ENCODE peak calls at places on chromosomes 12 and 14, in nine cellular contexts. One of them, this sample, is unnamed. For H3K36me3, the result is how much of the 10 kb centered on the place peaks cover.

GRCh38 chr14:29354446-29354845 is 573.2 kb downstream of the PRKD1 start:
- DNase-seq in neuronal stem cell: no peak
- DNase-seq in A673: no peak
- DNase-seq in GM23248: peak
- DNase-seq in psoas muscle: no peak
- DNase-seq in tibial artery: no peak
- DNase-seq in endothelial cell of umbilical vein: no peak
- DNase-seq in BE2C: no peak
- DNase-seq in heart right ventricle: no peak
- DNase-seq in this sample: no peak

GRCh38 chr12:68854078-68854468 is 46.1 kb downstream of the MDM2 start:
- DNase-seq in BE2C: no peak
- DNase-seq in GM23248: no peak
- DNase-seq in neuronal stem cell: no peak
- DNase-seq in psoas muscle: no peak
- DNase-seq in A673: no peak
- DNase-seq in endothelial cell of umbilical vein: no peak
- DNase-seq in tibial artery: no peak
- DNase-seq in heart right ventricle: no peak
- DNase-seq in this sample: no peak

GRCh38 chr14:50001999-50002925 is 109.4 kb downstream of the ARF6 start:
- DNase-seq in tibial artery: no peak
- DNase-seq in neuronal stem cell: no peak
- DNase-seq in heart right ventricle: no peak
- DNase-seq in A673: no peak
- DNase-seq in endothelial cell of umbilical vein: no peak
- DNase-seq in BE2C: no peak
- DNase-seq in GM23248: no peak
- DNase-seq in psoas muscle: peak
- DNase-seq in this sample: peak

GRCh38 chr12:24404086-24404815 is 454.8 kb upstream of the SOX5 start:
- DNase-seq in BE2C: no peak
- DNase-seq in neuronal stem cell: no peak
- DNase-seq in endothelial cell of umbilical vein: no peak
- DNase-seq in GM23248: no peak
- DNase-seq in psoas muscle: no peak
- DNase-seq in tibial artery: no peak
- DNase-seq in A673: no peak
- DNase-seq in heart right ventricle: no peak
- DNase-seq in this sample: no peak

GRCh38 chr12:81492131-81492720 is 266.9 kb downstream of the PPFIA2 start:
- DNase-seq in BE2C: no peak
- DNase-seq in heart right ventricle: peak
- DNase-seq in psoas muscle: no peak
- DNase-seq in GM23248: no peak
- DNase-seq in tibial artery: no peak
- DNase-seq in A673: peak
- DNase-seq in neuronal stem cell: no peak
- DNase-seq in endothelial cell of umbilical vein: no peak
- DNase-seq in this sample: no peak

GRCh38 chr14:30179381-30180130 is 251.9 kb upstream of the PRKD1 start:
- DNase-seq in GM23248: no peak
- DNase-seq in endothelial cell of umbilical vein: no peak
- DNase-seq in A673: no peak
- DNase-seq in neuronal stem cell: no peak
- DNase-seq in tibial artery: no peak
- DNase-seq in BE2C: no peak
- DNase-seq in heart right ventricle: no peak
- DNase-seq in psoas muscle: no peak
- DNase-seq in this sample: no peak

GRCh38 chr14:92848941-92849340 is 54.8 kb downstream of the GOLGA5 start:
- DNase-seq in endothelial cell of umbilical vein: peak
- DNase-seq in tibial artery: no peak
- DNase-seq in GM23248: no peak
- DNase-seq in psoas muscle: no peak
- DNase-seq in heart right ventricle: peak
- DNase-seq in A673: no peak
- DNase-seq in BE2C: no peak
- DNase-seq in neuronal stem cell: no peak
- DNase-seq in this sample: no peak

GRCh38 chr12:8078400-8078799 is 3.7 kb upstream of the NECAP1 start:
- DNase-seq in heart right ventricle: no peak
- DNase-seq in BE2C: peak
- DNase-seq in GM23248: peak
- DNase-seq in psoas muscle: no peak
- DNase-seq in neuronal stem cell: peak
- DNase-seq in endothelial cell of umbilical vein: peak
- DNase-seq in tibial artery: no peak
- DNase-seq in A673: peak
- DNase-seq in this sample: peak

GRCh38 chr14:68779761-68780323 is 13.0 kb downstream of the ZFP36L1 start:
- DNase-seq in heart right ventricle: no peak
- DNase-seq in GM23248: peak
- DNase-seq in tibial artery: no peak
- DNase-seq in neuronal stem cell: no peak
- DNase-seq in BE2C: no peak
- DNase-seq in psoas muscle: peak
- DNase-seq in A673: no peak
- DNase-seq in endothelial cell of umbilical vein: peak
- DNase-seq in this sample: no peak

GRCh38 chr14:92690171-92691011 is 58.0 kb downstream of the LGMN start:
- DNase-seq in neuronal stem cell: no peak
- DNase-seq in GM23248: peak
- DNase-seq in endothelial cell of umbilical vein: peak
- DNase-seq in psoas muscle: no peak
- DNase-seq in BE2C: peak
- DNase-seq in heart right ventricle: peak
- DNase-seq in A673: peak
- DNase-seq in tibial artery: no peak
- DNase-seq in this sample: peak

GRCh38 chr14:90871605-90872233 is 55.5 kb upstream of the TTC7B start:
- DNase-seq in tibial artery: no peak
- DNase-seq in endothelial cell of umbilical vein: peak
- DNase-seq in neuronal stem cell: no peak
- DNase-seq in psoas muscle: no peak
- DNase-seq in BE2C: no peak
- DNase-seq in A673: no peak
- DNase-seq in heart right ventricle: no peak
- DNase-seq in GM23248: peak
- DNase-seq in this sample: peak

GRCh38 chr14:68291820-68292219 is 472.2 kb downstream of the RAD51B start:
- DNase-seq in A673: no peak
- DNase-seq in neuronal stem cell: no peak
- DNase-seq in GM23248: no peak
- DNase-seq in tibial artery: no peak
- DNase-seq in endothelial cell of umbilical vein: no peak
- DNase-seq in heart right ventricle: no peak
- DNase-seq in psoas muscle: no peak
- DNase-seq in BE2C: peak
- DNase-seq in this sample: no peak

GRCh38 chr12:57235012-57235727 is 5.7 kb downstream of the SHMT2 start:
- DNase-seq in GM23248: no peak
- DNase-seq in neuronal stem cell: no peak
- DNase-seq in heart right ventricle: peak
- DNase-seq in psoas muscle: peak
- DNase-seq in tibial artery: peak
- DNase-seq in A673: no peak
- DNase-seq in BE2C: peak
- DNase-seq in endothelial cell of umbilical vein: peak
- DNase-seq in this sample: no peak

GRCh38 chr12:129662184-129662583 is 241.6 kb downstream of the TMEM132D start:
- DNase-seq in psoas muscle: no peak
- DNase-seq in GM23248: no peak
- DNase-seq in heart right ventricle: no peak
- DNase-seq in endothelial cell of umbilical vein: no peak
- DNase-seq in tibial artery: no peak
- DNase-seq in neuronal stem cell: no peak
- DNase-seq in A673: no peak
- DNase-seq in BE2C: no peak
- DNase-seq in this sample: peak

GRCh38 chr12:66678640-66679268 is at the start of gene GRIP1:
- DNase-seq in neuronal stem cell: peak
- DNase-seq in tibial artery: no peak
- DNase-seq in heart right ventricle: no peak
- DNase-seq in GM23248: no peak
- DNase-seq in endothelial cell of umbilical vein: no peak
- DNase-seq in A673: no peak
- DNase-seq in psoas muscle: no peak
- DNase-seq in BE2C: no peak
- DNase-seq in this sample: peak
- H3K4me3 ChIP-seq in neuronal stem cell: no peak
- H3K4me3 ChIP-seq in tibial artery: no peak
- H3K4me3 ChIP-seq in heart right ventricle: peak
- H3K4me3 ChIP-seq in GM23248: no peak
- H3K4me3 ChIP-seq in endothelial cell of umbilical vein: no peak
- H3K4me3 ChIP-seq in A673: no peak
- H3K4me3 ChIP-seq in psoas muscle: peak
- H3K4me3 ChIP-seq in BE2C: no peak
- H3K4me3 ChIP-seq in this sample: no peak

DNA sequence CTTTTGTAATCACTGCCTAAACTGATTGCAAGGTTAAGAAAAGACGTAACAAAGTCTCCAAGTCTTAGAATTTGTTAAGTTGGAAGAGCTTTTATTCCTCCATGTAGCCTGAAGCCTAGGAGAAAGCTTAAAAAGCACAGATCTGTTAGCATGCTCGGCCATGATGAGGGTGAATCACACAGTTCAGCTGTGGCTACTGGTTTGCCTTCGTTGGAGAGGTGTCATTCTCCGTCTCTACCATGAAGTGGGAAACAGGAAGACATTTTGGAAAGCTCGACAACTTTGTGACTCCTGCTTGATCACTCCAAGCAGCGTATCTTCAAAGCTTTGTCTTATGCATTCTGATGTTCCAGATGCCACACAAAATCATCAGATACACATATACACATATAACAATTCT is 27.1 kb downstream of the DCP1B start:
- DNase-seq in neuronal stem cell: no peak
- DNase-seq in GM23248: no peak
- DNase-seq in BE2C: no peak
- DNase-seq in A673: no peak
- DNase-seq in heart right ventricle: no peak
- DNase-seq in psoas muscle: no peak
- DNase-seq in endothelial cell of umbilical vein: no peak
- DNase-seq in tibial artery: no peak
- DNase-seq in this sample: no peak
- H3K36me3 ChIP-seq in neuronal stem cell: under half
- H3K36me3 ChIP-seq in GM23248: under half
- H3K36me3 ChIP-seq in BE2C: under half
- H3K36me3 ChIP-seq in A673: under half
- H3K36me3 ChIP-seq in heart right ventricle: under half
- H3K36me3 ChIP-seq in psoas muscle: under half
- H3K36me3 ChIP-seq in endothelial cell of umbilical vein: under half
- H3K36me3 ChIP-seq in tibial artery: under half
- H3K36me3 ChIP-seq in this sample: under half

GRCh38 chr14:24092960-24093900 is 881 bp upstream of the PCK2 start:
- DNase-seq in psoas muscle: no peak
- DNase-seq in endothelial cell of umbilical vein: no peak
- DNase-seq in neuronal stem cell: no peak
- DNase-seq in GM23248: no peak
- DNase-seq in tibial artery: no peak
- DNase-seq in heart right ventricle: no peak
- DNase-seq in A673: no peak
- DNase-seq in BE2C: no peak
- DNase-seq in this sample: no peak
- H3K4me3 ChIP-seq in psoas muscle: peak
- H3K4me3 ChIP-seq in endothelial cell of umbilical vein: no peak
- H3K4me3 ChIP-seq in neuronal stem cell: no peak
- H3K4me3 ChIP-seq in GM23248: no peak
- H3K4me3 ChIP-seq in tibial artery: peak
- H3K4me3 ChIP-seq in heart right ventricle: peak
- H3K4me3 ChIP-seq in A673: peak
- H3K4me3 ChIP-seq in BE2C: peak
- H3K4me3 ChIP-seq in this sample: no peak

GRCh38 chr12:104348994-104349494 is 45.5 kb downstream of the EID3 start:
- DNase-seq in tibial artery: no peak
- DNase-seq in heart right ventricle: no peak
- DNase-seq in endothelial cell of umbilical vein: no peak
- DNase-seq in A673: no peak
- DNase-seq in neuronal stem cell: no peak
- DNase-seq in BE2C: no peak
- DNase-seq in psoas muscle: no peak
- DNase-seq in GM23248: no peak
- DNase-seq in this sample: no peak

GRCh38 chr12:104350211-104350908 is 46.8 kb downstream of the EID3 start:
- DNase-seq in neuronal stem cell: no peak
- DNase-seq in endothelial cell of umbilical vein: no peak
- DNase-seq in psoas muscle: no peak
- DNase-seq in heart right ventricle: no peak
- DNase-seq in GM23248: no peak
- DNase-seq in A673: no peak
- DNase-seq in tibial artery: no peak
- DNase-seq in BE2C: no peak
- DNase-seq in this sample: no peak

GRCh38 chr12:104352106-104352713 is 48.7 kb downstream of the EID3 start:
- DNase-seq in neuronal stem cell: no peak
- DNase-seq in heart right ventricle: no peak
- DNase-seq in BE2C: no peak
- DNase-seq in endothelial cell of umbilical vein: no peak
- DNase-seq in A673: no peak
- DNase-seq in GM23248: peak
- DNase-seq in psoas muscle: no peak
- DNase-seq in tibial artery: no peak
- DNase-seq in this sample: no peak

GRCh38 chr12:104353012-104353981 is 49.8 kb downstream of the EID3 start:
- DNase-seq in A673: no peak
- DNase-seq in psoas muscle: no peak
- DNase-seq in BE2C: no peak
- DNase-seq in tibial artery: no peak
- DNase-seq in heart right ventricle: no peak
- DNase-seq in endothelial cell of umbilical vein: no peak
- DNase-seq in neuronal stem cell: no peak
- DNase-seq in GM23248: no peak
- DNase-seq in this sample: no peak

DNA sequence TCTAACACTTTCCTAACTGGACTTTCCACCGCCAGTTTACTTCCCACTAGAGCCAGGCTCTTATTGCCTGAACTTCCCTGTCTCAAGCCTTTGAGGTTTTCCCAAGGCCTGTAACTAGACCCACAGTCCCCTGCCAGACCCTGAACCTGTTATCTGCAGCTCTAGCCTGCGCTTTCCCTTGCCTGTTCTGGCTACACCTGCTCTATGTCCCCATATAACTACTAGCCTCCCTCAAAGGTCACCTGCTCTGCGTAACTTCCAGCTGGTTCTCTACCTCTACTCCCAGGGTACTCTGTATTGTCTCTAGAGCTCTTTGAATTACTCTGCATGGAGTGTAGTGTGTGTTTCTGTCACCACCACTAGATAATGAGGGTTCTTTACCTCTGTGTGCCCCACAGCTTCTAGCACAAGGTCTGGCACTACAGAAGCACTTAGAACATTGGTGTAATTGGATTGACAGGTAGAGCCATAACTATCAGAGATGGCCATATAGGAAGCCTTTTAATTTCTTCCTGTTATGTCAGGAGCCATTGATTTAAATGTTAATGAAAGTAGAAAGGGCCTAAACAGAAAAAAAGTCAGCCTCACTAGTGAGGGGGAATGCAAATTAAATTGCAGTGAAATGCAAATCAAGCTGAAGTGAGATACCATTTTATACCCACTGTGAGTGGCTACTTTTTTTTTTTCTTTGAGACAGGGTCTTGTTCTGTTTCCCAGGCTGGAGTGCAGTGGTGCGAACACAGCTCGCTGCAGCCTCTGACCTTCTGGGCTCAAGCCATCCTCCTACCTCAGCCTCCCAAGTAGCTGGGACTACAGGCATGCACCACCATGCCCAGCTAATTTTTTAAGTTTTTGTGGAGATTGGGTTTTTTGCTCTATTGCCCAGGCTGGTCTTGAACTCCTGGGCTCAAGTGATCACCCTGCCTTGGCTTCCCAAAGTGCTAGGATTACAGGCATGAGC is 47.8 kb downstream of the EID3 start:
- DNase-seq in tibial artery: no peak
- DNase-seq in BE2C: no peak
- DNase-seq in A673: no peak
- DNase-seq in endothelial cell of umbilical vein: no peak
- DNase-seq in GM23248: no peak
- DNase-seq in neuronal stem cell: no peak
- DNase-seq in heart right ventricle: no peak
- DNase-seq in psoas muscle: no peak
- DNase-seq in this sample: no peak
- H3K36me3 ChIP-seq in tibial artery: half or more
- H3K36me3 ChIP-seq in BE2C: half or more
- H3K36me3 ChIP-seq in A673: half or more
- H3K36me3 ChIP-seq in endothelial cell of umbilical vein: under half
- H3K36me3 ChIP-seq in GM23248: half or more
- H3K36me3 ChIP-seq in neuronal stem cell: half or more
- H3K36me3 ChIP-seq in heart right ventricle: under half
- H3K36me3 ChIP-seq in psoas muscle: half or more
- H3K36me3 ChIP-seq in this sample: under half

This sample was measured in bronchial epithelial cell.